ENCODE peak calls at places on chromosome 1, in four cellular contexts. H is fibroblast of lung, L is HFF-Myc, X is AG04450. W is an unnamed sample.

GRCh38 chr1:170168263-170168662 is 22.5 kb downstream of the NTMT2 start:
- DNase-seq in H (peak), L (no peak), X (peak), W (peak)

GRCh38 chr1:245263701-245264100 is 108.9 kb downstream of the KIF26B start:
- DNase-seq in H (no peak), L (no peak), X (no peak), W (no peak)

GRCh38 chr1:237562247-237562823 is 328.4 kb downstream of the ZP4 start:
- DNase-seq in H (peak), L (peak), X (peak), W (peak)

GRCh38 chr1:219298581-219299148 is 125.0 kb downstream of the LYPLAL1 start:
- DNase-seq in H (peak), L (no peak), X (no peak), W (no peak)

GRCh38 chr1:205927247-205927646 is 16.0 kb downstream of the SLC26A9 start:
- DNase-seq in H (no peak), L (no peak), X (no peak), W (no peak)

GRCh38 chr1:93964777-93965200 is 55.6 kb upstream of the GCLM start:
- DNase-seq in H (peak), L (no peak), X (no peak), W (no peak)

GRCh38 chr1:246066553-246066952 is 440.5 kb downstream of the SMYD3 start:
- DNase-seq in H (no peak), L (no peak), X (no peak), W (no peak)

GRCh38 chr1:153735090-153735420 is 7.2 kb downstream of the INTS3 start:
- DNase-seq in H (no peak), L (no peak), X (no peak), W (no peak)

GRCh38 chr1:31723828-31724359 is 20.1 kb upstream of the COL16A1 start:
- DNase-seq in H (peak), L (no peak), X (no peak), W (no peak)

GRCh38 chr1:165420655-165421054 is 24.3 kb downstream of the RXRG start:
- DNase-seq in H (no peak), L (no peak), X (no peak), W (no peak)

GRCh38 chr1:171344473-171344820 is 30.5 kb downstream of the FMO4 start:
- DNase-seq in H (no peak), L (no peak), X (no peak), W (no peak)

GRCh38 chr1:234780531-234781162 is 170.7 kb upstream of the IRF2BP2 start:
- DNase-seq in H (no peak), L (no peak), X (no peak), W (no peak)

GRCh38 chr1:115069626-115070308 is 19.5 kb downstream of the TSPAN2 start:
- DNase-seq in H (peak), L (no peak), X (no peak), W (no peak)

GRCh38 chr1:29683472-29683871 is 447.1 kb downstream of the PTPRU start:
- DNase-seq in H (no peak), L (no peak), X (no peak), W (no peak)

GRCh38 chr1:158113759-158114127 is 67.0 kb upstream of the CD1D start:
- DNase-seq in H (no peak), L (no peak), X (no peak), W (no peak)
- TF ChIP-seq CTCF in H (no peak), L (no peak), X (no peak), W (no peak)

DNA sequence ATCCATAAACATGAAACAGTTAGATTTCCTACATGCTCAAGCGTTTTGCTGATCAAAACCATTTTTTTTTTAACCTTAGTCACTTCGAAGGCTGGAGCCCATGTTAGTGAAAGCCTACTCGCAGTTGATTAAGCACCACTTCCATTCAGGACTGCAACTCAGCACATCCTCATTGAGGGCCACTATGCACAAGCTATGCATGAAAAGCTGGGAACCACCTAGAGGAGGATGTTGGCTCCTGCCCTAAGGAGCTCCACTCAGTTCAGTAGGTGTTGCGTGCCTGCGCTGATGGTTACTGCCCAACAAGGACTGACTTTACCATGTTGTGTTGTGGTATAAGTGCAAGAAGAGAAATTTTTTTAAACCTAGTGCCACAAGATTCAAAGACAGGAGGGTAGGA is 181.4 kb upstream of the L1TD1 start:
- DNase-seq in H (no peak), L (no peak), X (no peak), W (no peak)
- H3K4me3 ChIP-seq in H (no peak), L (no peak), X (no peak), W (no peak)

GRCh38 chr1:193799371-193799770 is 613.0 kb upstream of the B3GALT2 start:
- DNase-seq in H (no peak), L (no peak), X (no peak), W (no peak)

GRCh38 chr1:193799948-193800690 is 613.7 kb upstream of the B3GALT2 start:
- DNase-seq in H (peak), L (no peak), X (no peak), W (no peak)

DNA sequence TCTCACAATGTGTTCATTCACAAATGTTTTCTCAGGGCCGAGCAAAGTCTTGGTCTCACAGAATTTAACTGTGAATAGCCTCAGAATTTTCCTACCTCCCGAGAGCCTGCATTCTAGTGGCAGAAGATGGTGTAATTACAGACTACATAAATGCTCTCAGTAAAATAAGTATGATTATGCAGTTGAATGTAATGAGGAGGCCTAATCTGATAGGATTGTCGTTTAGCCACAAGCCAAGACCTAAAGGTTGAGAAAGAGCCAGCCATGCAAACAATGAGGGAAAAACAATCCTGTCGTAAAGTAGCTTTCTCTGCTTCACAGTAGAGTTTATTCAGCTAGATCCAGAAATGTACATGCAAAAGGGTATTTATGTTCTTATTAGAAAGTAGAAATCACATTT is 607.8 kb upstream of the B3GALT2 start:
- DNase-seq in H (peak), L (no peak), X (no peak), W (no peak)
- TF ChIP-seq CTCF in H (peak), L (no peak), X (no peak), W (no peak)

DNA sequence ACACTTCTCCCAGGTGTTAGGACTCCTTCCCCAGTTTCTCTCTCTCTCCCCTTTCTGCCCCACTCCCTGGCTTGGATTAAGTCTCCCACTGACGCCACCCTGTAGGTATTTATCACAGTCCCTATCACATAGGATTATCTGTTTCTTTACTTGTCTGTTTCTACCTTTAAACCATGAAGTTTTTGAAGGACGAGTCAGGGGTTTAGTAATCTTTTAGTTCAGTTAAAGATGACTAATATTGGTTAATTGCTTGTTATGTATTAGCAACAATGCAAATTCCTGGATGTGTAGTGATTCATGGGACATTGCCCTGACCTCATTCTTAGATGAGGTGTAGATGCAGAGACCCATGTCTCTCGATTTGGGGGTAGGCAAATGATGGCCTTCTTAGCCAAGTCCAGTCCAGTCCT is 6.4 kb downstream of the LAMC1 start:
- DNase-seq in H (peak), L (no peak), X (no peak), W (no peak)
- H3K4me3 ChIP-seq in H (no peak), L (no peak), X (peak), W (no peak)

DNA sequence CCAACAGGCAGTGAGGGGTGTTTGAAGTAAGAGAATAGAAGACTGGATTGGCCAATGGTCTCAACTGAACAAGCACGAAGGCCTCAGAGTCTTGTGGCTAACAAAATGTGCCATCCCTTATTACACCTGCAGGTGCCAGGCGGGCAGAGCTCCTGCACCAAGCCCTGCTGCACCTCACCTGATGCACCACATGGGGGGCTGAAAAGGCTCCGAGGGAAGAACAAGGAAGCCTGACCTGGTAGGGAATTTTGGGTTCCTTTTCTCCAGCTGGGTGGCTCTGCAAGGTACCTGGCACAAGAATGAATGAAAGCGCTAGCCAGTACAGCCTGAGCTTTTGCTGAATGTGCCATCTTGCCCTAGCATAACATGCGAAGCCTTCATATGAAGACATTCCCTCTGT is 9.7 kb downstream of the HSD3B1 start:
- DNase-seq in H (no peak), L (no peak), X (no peak), W (no peak)
- TF ChIP-seq CTCF in H (no peak), L (no peak), X (no peak), W (no peak)

GRCh38 chr1:21604208-21604957 is 64.8 kb downstream of the RAP1GAP start:
- DNase-seq in H (no peak), L (no peak), X (no peak), W (no peak)
- H3K4me3 ChIP-seq in H (no peak), L (no peak), X (no peak), W (no peak)

GRCh38 chr1:10459185-10459584 is 9.4 kb downstream of the CORT start:
- DNase-seq in H (peak), L (peak), X (peak), W (peak)

GRCh38 chr1:10456079-10456478 is 6.2 kb downstream of the CORT start:
- DNase-seq in H (no peak), L (no peak), X (no peak), W (no peak)

GRCh38 chr1:10456661-10457060 is 6.8 kb downstream of the CORT start:
- DNase-seq in H (no peak), L (no peak), X (no peak), W (no peak)

DNA sequence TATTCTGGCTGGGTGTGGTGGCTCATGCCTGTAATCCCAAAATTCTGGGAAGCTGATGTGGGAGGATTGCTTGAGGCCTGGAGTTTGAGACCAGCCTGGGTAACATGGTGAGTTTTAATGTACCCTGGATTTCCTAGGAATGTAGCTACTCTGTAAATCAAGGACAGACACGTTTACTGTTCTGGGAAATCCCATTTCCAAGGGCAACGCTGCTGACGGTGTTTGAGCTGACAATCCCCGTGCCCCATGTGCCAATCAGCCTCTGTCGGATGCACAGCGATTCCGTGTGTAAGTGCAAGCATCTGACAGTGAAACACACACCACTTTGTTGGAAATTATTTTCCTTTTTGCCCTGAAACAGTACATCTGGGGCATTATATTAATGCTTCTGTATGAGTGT is 8.1 kb downstream of the CORT start:
- DNase-seq in H (no peak), L (no peak), X (no peak), W (no peak)
- TF ChIP-seq CTCF in H (no peak), L (no peak), X (no peak), W (no peak)

DNA sequence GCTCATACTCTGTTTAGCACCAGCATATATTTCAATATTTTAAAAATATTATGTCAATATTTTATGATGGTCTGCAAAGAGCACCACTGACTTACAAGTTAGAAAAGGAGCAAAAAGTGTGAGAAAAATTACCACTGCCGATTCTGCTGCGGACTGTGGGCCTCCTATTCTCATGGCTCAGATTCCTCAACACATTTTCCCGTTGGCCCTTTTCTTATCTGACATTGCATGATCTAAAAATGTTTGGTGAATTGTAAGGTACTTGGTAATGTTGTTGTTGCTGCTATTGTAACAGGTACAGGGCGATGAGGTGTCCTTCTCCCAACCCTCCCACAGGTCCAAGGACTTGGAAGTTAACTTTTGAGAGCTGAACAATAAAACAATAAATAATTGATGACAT is 737 bp downstream of the C1orf162 start:
- DNase-seq in H (no peak), L (no peak), X (no peak), W (no peak)
- H3K4me3 ChIP-seq in H (no peak), L (no peak), X (no peak), W (no peak)

GRCh38 chr1:226568077-226568831 is 19.7 kb downstream of the STUM start:
- DNase-seq in H (peak), L (no peak), X (no peak), W (no peak)
- TF ChIP-seq CTCF in H (no peak), L (peak), X (peak), W (peak)

DNA sequence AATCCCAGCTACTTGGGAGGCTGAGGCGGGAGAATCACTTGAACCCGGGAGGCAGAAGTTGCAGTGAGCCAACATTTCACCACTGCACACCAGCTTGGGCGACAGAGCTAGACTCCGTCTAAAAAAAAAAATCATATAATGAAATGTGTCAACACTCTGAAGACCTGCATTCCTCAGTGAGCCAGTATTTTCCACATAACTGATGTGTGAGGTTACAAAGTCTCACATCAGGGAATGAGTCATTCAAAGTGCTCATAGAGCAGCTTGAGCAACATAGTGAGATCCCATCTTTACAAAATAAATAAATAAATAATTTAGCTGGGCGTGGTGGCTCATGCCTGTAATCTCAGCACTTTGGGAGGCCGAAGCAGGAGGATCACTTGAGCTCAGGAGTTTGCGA is 65.5 kb downstream of the CASZ1 start:
- DNase-seq in H (peak), L (peak), X (peak), W (peak)
- H3K4me3 ChIP-seq in H (no peak), L (no peak), X (no peak), W (no peak)